ENCODE peak calls at places on chromosomes 16 and 17, in six cellular contexts. One of them, this sample, is unnamed. For H3K27me3, the result is how much of the 10 kb centered on the place peaks cover.

GRCh38 chr17:8108972-8109668 is 9.2 kb downstream of the ALOXE3 start:
- DNase-seq in CD4-positive, alpha-beta memory T cell: no peak
- DNase-seq in stomach: no peak
- DNase-seq in left lung: no peak
- DNase-seq in endodermal cell: no peak
- DNase-seq in SJSA1: no peak
- DNase-seq in this sample: no peak

GRCh38 chr17:31595666-31596381 is 204.3 kb downstream of the RAB11FIP4 start:
- DNase-seq in CD4-positive, alpha-beta memory T cell: no peak
- DNase-seq in left lung: no peak
- DNase-seq in endodermal cell: peak
- DNase-seq in SJSA1: no peak
- DNase-seq in stomach: no peak
- DNase-seq in this sample: no peak

GRCh38 chr16:71367243-71367976 is 8.9 kb downstream of the CALB2 start:
- DNase-seq in left lung: no peak
- DNase-seq in CD4-positive, alpha-beta memory T cell: no peak
- DNase-seq in stomach: peak
- DNase-seq in SJSA1: peak
- DNase-seq in endodermal cell: peak
- DNase-seq in this sample: no peak

GRCh38 chr17:65100316-65101140 is 36.6 kb upstream of the RGS9 start:
- DNase-seq in stomach: peak
- DNase-seq in CD4-positive, alpha-beta memory T cell: peak
- DNase-seq in SJSA1: peak
- DNase-seq in left lung: peak
- DNase-seq in endodermal cell: peak
- DNase-seq in this sample: no peak

GRCh38 chr17:40560592-40561293 is 4.5 kb downstream of the CCR7 start:
- DNase-seq in CD4-positive, alpha-beta memory T cell: peak
- DNase-seq in endodermal cell: no peak
- DNase-seq in SJSA1: peak
- DNase-seq in stomach: peak
- DNase-seq in left lung: no peak
- DNase-seq in this sample: no peak

GRCh38 chr17:40350410-40351184 is 13.9 kb downstream of the GJD3 start:
- DNase-seq in endodermal cell: peak
- DNase-seq in left lung: peak
- DNase-seq in stomach: no peak
- DNase-seq in SJSA1: no peak
- DNase-seq in CD4-positive, alpha-beta memory T cell: no peak
- DNase-seq in this sample: no peak

GRCh38 chr17:43820759-43821158 is 12.2 kb downstream of the MPP3 start:
- DNase-seq in endodermal cell: no peak
- DNase-seq in SJSA1: no peak
- DNase-seq in left lung: no peak
- DNase-seq in stomach: no peak
- DNase-seq in CD4-positive, alpha-beta memory T cell: no peak
- DNase-seq in this sample: no peak

GRCh38 chr17:49738456-49739163 is 25.3 kb downstream of the FAM117A start:
- DNase-seq in stomach: no peak
- DNase-seq in left lung: no peak
- DNase-seq in CD4-positive, alpha-beta memory T cell: no peak
- DNase-seq in endodermal cell: no peak
- DNase-seq in SJSA1: no peak
- DNase-seq in this sample: no peak

GRCh38 chr16:70713342-70713741 is 27.5 kb upstream of the MTSS2 start:
- DNase-seq in left lung: no peak
- DNase-seq in endodermal cell: no peak
- DNase-seq in stomach: no peak
- DNase-seq in SJSA1: no peak
- DNase-seq in CD4-positive, alpha-beta memory T cell: no peak
- DNase-seq in this sample: no peak

GRCh38 chr17:9334536-9335446 is 240.8 kb downstream of the STX8 start:
- DNase-seq in stomach: no peak
- DNase-seq in endodermal cell: peak
- DNase-seq in left lung: no peak
- DNase-seq in CD4-positive, alpha-beta memory T cell: no peak
- DNase-seq in SJSA1: no peak
- DNase-seq in this sample: no peak

GRCh38 chr17:33686171-33686570 is 393.1 kb upstream of the ASIC2 start:
- DNase-seq in endodermal cell: peak
- DNase-seq in stomach: no peak
- DNase-seq in CD4-positive, alpha-beta memory T cell: no peak
- DNase-seq in left lung: no peak
- DNase-seq in SJSA1: no peak
- DNase-seq in this sample: no peak

GRCh38 chr16:14301150-14302030 is 230.3 kb downstream of the MRTFB start:
- DNase-seq in endodermal cell: peak
- DNase-seq in CD4-positive, alpha-beta memory T cell: no peak
- DNase-seq in left lung: peak
- DNase-seq in SJSA1: no peak
- DNase-seq in stomach: peak
- DNase-seq in this sample: no peak

GRCh38 chr17:42098747-42099399 is 600 bp upstream of the ZNF385C start:
- DNase-seq in left lung: no peak
- DNase-seq in endodermal cell: peak
- DNase-seq in SJSA1: no peak
- DNase-seq in CD4-positive, alpha-beta memory T cell: no peak
- DNase-seq in stomach: no peak
- DNase-seq in this sample: no peak

GRCh38 chr17:16997514-16998429 is 25.9 kb upstream of the TNFRSF13B start:
- DNase-seq in CD4-positive, alpha-beta memory T cell: no peak
- DNase-seq in stomach: no peak
- DNase-seq in endodermal cell: no peak
- DNase-seq in left lung: no peak
- DNase-seq in SJSA1: no peak
- DNase-seq in this sample: no peak

GRCh38 chr17:21278304-21279197 is 6.0 kb upstream of the MAP2K3 start:
- DNase-seq in left lung: peak
- DNase-seq in CD4-positive, alpha-beta memory T cell: peak
- DNase-seq in endodermal cell: no peak
- DNase-seq in stomach: peak
- DNase-seq in SJSA1: no peak
- DNase-seq in this sample: no peak

GRCh38 chr17:36943250-36944220 is 5.2 kb upstream of the AATF start:
- DNase-seq in endodermal cell: peak
- DNase-seq in stomach: no peak
- DNase-seq in CD4-positive, alpha-beta memory T cell: peak
- DNase-seq in left lung: no peak
- DNase-seq in SJSA1: no peak
- DNase-seq in this sample: no peak

GRCh38 chr17:56755310-56755709 is 78.4 kb downstream of the C17orf67 start:
- DNase-seq in left lung: no peak
- DNase-seq in CD4-positive, alpha-beta memory T cell: no peak
- DNase-seq in SJSA1: no peak
- DNase-seq in endodermal cell: no peak
- DNase-seq in stomach: no peak
- DNase-seq in this sample: no peak

GRCh38 chr17:77697480-77698400 is 260.8 kb upstream of the TNRC6C start:
- DNase-seq in CD4-positive, alpha-beta memory T cell: no peak
- DNase-seq in SJSA1: peak
- DNase-seq in left lung: no peak
- DNase-seq in endodermal cell: peak
- DNase-seq in stomach: no peak
- DNase-seq in this sample: no peak
- H3K27me3 ChIP-seq in CD4-positive, alpha-beta memory T cell: under half
- H3K27me3 ChIP-seq in SJSA1: under half
- H3K27me3 ChIP-seq in left lung: under half
- H3K27me3 ChIP-seq in endodermal cell: under half
- H3K27me3 ChIP-seq in stomach: under half
- H3K27me3 ChIP-seq in this sample: under half

GRCh38 chr16:66309409-66309808 is 57.1 kb upstream of the CDH5 start:
- DNase-seq in CD4-positive, alpha-beta memory T cell: no peak
- DNase-seq in stomach: no peak
- DNase-seq in endodermal cell: no peak
- DNase-seq in left lung: no peak
- DNase-seq in SJSA1: no peak
- DNase-seq in this sample: no peak

GRCh38 chr16:66306366-66307150 is 59.9 kb upstream of the CDH5 start:
- DNase-seq in left lung: peak
- DNase-seq in SJSA1: no peak
- DNase-seq in CD4-positive, alpha-beta memory T cell: no peak
- DNase-seq in endodermal cell: peak
- DNase-seq in stomach: no peak
- DNase-seq in this sample: no peak

GRCh38 chr16:66304151-66304550 is 62.3 kb upstream of the CDH5 start:
- DNase-seq in stomach: peak
- DNase-seq in SJSA1: no peak
- DNase-seq in endodermal cell: no peak
- DNase-seq in left lung: peak
- DNase-seq in CD4-positive, alpha-beta memory T cell: no peak
- DNase-seq in this sample: no peak

GRCh38 chr16:66308096-66308495 is 58.4 kb upstream of the CDH5 start:
- DNase-seq in endodermal cell: no peak
- DNase-seq in CD4-positive, alpha-beta memory T cell: no peak
- DNase-seq in stomach: no peak
- DNase-seq in SJSA1: no peak
- DNase-seq in left lung: peak
- DNase-seq in this sample: no peak

GRCh38 chr16:66304961-66305360 is 61.5 kb upstream of the CDH5 start:
- DNase-seq in CD4-positive, alpha-beta memory T cell: no peak
- DNase-seq in stomach: peak
- DNase-seq in SJSA1: peak
- DNase-seq in left lung: peak
- DNase-seq in endodermal cell: peak
- DNase-seq in this sample: no peak
- H3K27me3 ChIP-seq in CD4-positive, alpha-beta memory T cell: under half
- H3K27me3 ChIP-seq in stomach: under half
- H3K27me3 ChIP-seq in SJSA1: under half
- H3K27me3 ChIP-seq in left lung: under half
- H3K27me3 ChIP-seq in endodermal cell: under half
- H3K27me3 ChIP-seq in this sample: under half

GRCh38 chr17:79595956-79596355 is 14.9 kb downstream of the RBFOX3 start:
- DNase-seq in endodermal cell: no peak
- DNase-seq in SJSA1: no peak
- DNase-seq in left lung: no peak
- DNase-seq in stomach: no peak
- DNase-seq in CD4-positive, alpha-beta memory T cell: no peak
- DNase-seq in this sample: no peak
- H3K27me3 ChIP-seq in endodermal cell: under half
- H3K27me3 ChIP-seq in SJSA1: half or more
- H3K27me3 ChIP-seq in left lung: under half
- H3K27me3 ChIP-seq in stomach: under half
- H3K27me3 ChIP-seq in CD4-positive, alpha-beta memory T cell: under half
- H3K27me3 ChIP-seq in this sample: under half

DNA sequence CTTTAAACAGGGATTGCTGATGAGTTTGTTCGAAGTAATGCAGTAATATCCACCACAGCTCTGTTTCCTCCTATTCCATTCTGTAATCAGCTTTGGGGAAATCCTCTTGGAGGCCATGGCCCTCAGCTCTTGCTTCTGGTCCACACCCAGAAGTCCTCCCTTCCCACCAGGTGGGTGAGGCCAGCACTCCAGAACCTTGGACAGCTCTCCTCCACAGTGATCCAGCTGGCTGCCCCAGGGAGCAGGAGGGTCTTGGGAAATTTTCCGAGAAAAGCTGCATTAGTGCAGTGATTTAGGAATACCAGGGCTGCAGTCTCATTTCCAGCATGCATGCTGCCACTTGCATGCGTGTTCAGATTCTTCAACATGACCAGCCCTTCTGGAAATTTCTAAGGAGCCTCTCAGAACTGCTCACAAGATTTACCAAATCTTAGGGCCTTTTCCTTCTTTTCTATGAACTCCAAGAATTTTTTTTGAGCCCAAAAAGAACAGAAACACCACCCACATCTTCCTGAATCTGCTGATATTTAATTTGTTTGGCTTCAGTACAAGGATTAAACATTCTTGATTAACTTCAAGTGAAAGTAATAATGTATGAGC is 4.2 kb downstream of the SMPD3 start:
- DNase-seq in endodermal cell: peak
- DNase-seq in SJSA1: peak
- DNase-seq in CD4-positive, alpha-beta memory T cell: no peak
- DNase-seq in stomach: peak
- DNase-seq in left lung: no peak
- DNase-seq in this sample: no peak
- H3K27me3 ChIP-seq in endodermal cell: half or more
- H3K27me3 ChIP-seq in SJSA1: under half
- H3K27me3 ChIP-seq in CD4-positive, alpha-beta memory T cell: under half
- H3K27me3 ChIP-seq in stomach: under half
- H3K27me3 ChIP-seq in left lung: under half
- H3K27me3 ChIP-seq in this sample: under half

GRCh38 chr16:85123891-85124635 is 11.8 kb upstream of the CIBAR2 start:
- DNase-seq in endodermal cell: peak
- DNase-seq in left lung: peak
- DNase-seq in SJSA1: peak
- DNase-seq in CD4-positive, alpha-beta memory T cell: no peak
- DNase-seq in stomach: no peak
- DNase-seq in this sample: peak
- H3K27me3 ChIP-seq in endodermal cell: under half
- H3K27me3 ChIP-seq in left lung: under half
- H3K27me3 ChIP-seq in SJSA1: under half
- H3K27me3 ChIP-seq in CD4-positive, alpha-beta memory T cell: under half
- H3K27me3 ChIP-seq in stomach: under half
- H3K27me3 ChIP-seq in this sample: under half

DNA sequence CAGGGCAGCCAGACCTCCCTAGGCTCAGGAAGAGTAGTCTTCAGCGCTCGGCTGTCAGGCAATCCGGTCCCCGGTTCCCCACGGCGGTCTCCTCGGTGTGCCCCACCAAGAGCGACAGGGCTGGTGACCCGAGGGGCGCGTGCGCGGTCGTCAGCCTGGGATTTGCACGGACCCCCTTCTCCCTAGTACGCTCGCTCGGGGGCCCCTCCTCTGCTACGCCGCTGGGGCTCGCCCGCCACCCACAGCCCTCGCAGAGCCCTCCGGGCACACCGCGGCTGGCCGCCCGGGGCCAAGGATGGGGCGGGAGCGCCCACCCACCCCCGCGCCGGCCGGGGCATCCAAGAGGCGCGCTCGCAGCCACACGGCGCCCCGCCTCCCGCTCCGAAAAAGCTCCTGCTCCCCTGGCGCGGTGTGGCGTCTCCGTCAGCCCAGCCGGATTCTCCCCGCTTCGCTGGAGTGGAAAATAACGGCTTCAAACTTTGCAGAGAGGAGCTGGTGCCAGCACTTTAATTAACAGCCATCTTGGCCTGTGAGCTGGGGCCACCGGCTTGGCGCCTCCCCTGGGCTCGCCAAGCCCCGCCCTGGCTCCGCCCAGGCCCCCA is 2.1 kb upstream of the C1QL1 start:
- DNase-seq in left lung: no peak
- DNase-seq in endodermal cell: peak
- DNase-seq in SJSA1: no peak
- DNase-seq in CD4-positive, alpha-beta memory T cell: peak
- DNase-seq in stomach: no peak
- DNase-seq in this sample: no peak
- H3K27me3 ChIP-seq in left lung: under half
- H3K27me3 ChIP-seq in endodermal cell: half or more
- H3K27me3 ChIP-seq in SJSA1: under half
- H3K27me3 ChIP-seq in CD4-positive, alpha-beta memory T cell: under half
- H3K27me3 ChIP-seq in stomach: under half
- H3K27me3 ChIP-seq in this sample: under half